ENCODE peak calls at places on chromosomes 16 and 17, in ten cellular contexts. F is heart left ventricle, C is transverse colon, R is breast epithelium, U is esophagus squamous epithelium, O is A549, D is HCT116, J is tibial nerve, K is stomach, T is body of pancreas. M is an unnamed sample.

GRCh38 chr17:60135951-60136666 is 13.7 kb upstream of the CA4 start:
- DNase-seq in F (no peak), C (peak; percentile 6), R (no peak), U (no peak), O (no peak), D (no peak), J (no peak), K (no peak), T (no peak), M (peak; percentile 36)

GRCh38 chr17:80720624-80721577 is 176.3 kb downstream of the RPTOR start:
- DNase-seq in F (no peak), C (peak; percentile 37), R (no peak), U (no peak), O (peak; percentile 78), D (no peak), J (no peak), K (peak; percentile 37), T (peak; percentile 26), M (no peak)

GRCh38 chr17:10812674-10813073 is 8.8 kb upstream of the TMEM238L start:
- DNase-seq in F (peak; percentile 72), C (peak; percentile 92), R (no peak), U (no peak), O (no peak), D (no peak), J (no peak), K (peak; percentile 94), T (peak; percentile 15), M (no peak)

GRCh38 chr16:67806428-67807147 is at the start of the genes RANBP10 and TSNAXIP1:
- DNase-seq in F (peak; percentile 97), C (peak; percentile 97), R (peak; percentile 99), U (peak; percentile 90), O (peak; percentile 99), D (peak; percentile 98), J (peak; percentile 95), K (peak; percentile 97), T (peak; percentile 99), M (peak; percentile 100)

GRCh38 chr16:25253322-25253721 is 4.3 kb downstream of the ZKSCAN2 start:
- DNase-seq in F (no peak), C (no peak), R (no peak), U (no peak), O (no peak), D (no peak), J (no peak), K (no peak), T (no peak), M (no peak)

GRCh38 chr17:76138234-76138895 is 2.7 kb downstream of the FOXJ1 start:
- DNase-seq in F (no peak), C (no peak), R (no peak), U (no peak), O (peak; percentile 54), D (no peak), J (no peak), K (no peak), T (peak; percentile 64), M (no peak)

GRCh38 chr16:81535679-81536360 is 91.2 kb downstream of the CMIP start:
- DNase-seq in F (no peak), C (no peak), R (no peak), U (no peak), O (no peak), D (no peak), J (no peak), K (no peak), T (no peak), M (no peak)

GRCh38 chr17:32275060-32276042 is 9.7 kb downstream of the RHBDL3 start:
- DNase-seq in F (peak; percentile 77), C (no peak), R (no peak), U (no peak), O (peak; percentile 84), D (peak; percentile 23), J (no peak), K (no peak), T (no peak), M (peak; percentile 98)

GRCh38 chr16:49545243-49545642 is 171.6 kb downstream of the C16orf78 start:
- DNase-seq in F (no peak), C (no peak), R (no peak), U (no peak), O (no peak), D (no peak), J (no peak), K (no peak), T (no peak), M (no peak)

GRCh38 chr17:7029659-7030058 is 6.2 kb upstream of the SLC16A13 start:
- DNase-seq in F (no peak), C (peak; percentile 35), R (no peak), U (no peak), O (no peak), D (no peak), J (no peak), K (no peak), T (no peak), M (no peak)

GRCh38 chr17:20975566-20975965 is 67.2 kb downstream of the USP22 start:
- DNase-seq in F (no peak), C (no peak), R (no peak), U (no peak), O (no peak), D (no peak), J (no peak), K (no peak), T (no peak), M (no peak)

DNA sequence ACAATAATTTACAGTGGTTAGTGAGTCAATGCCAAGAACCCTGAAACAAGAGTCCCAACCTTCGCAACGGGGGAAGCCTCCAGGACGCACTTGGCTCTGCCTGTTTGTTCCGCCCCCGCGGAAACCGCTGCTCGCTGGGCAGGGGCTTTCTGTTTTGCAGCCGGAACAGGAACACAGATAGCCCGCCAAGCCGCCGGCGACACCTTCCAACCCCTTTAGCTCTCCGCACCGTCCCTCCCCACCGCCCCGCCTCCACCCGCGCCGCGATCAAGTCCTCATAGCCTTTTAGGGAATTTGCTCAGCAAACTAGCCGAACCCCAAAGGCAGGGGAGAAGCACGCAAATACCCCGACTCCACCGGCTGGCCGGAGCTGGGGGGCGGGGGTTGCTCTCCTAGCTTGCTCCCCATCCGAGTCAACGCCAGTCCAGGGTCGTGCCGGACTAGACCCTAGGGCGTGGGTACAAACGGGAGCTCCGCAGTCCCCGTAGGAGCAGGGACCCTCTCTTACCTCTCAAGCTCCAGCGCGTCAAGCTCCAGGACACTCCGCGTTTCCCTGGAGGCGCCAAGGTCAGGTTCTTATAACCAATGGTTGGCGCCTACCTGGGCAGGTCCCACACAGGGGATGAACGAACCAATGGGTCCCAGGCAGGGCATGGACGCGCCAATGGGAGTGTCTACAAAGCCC is at the start of gene SLFN13:
- DNase-seq in F (peak; percentile 91), C (peak; percentile 82), R (peak; percentile 92), U (peak; percentile 41), O (peak; percentile 88), D (no peak), J (peak; percentile 31), K (peak; percentile 87), T (peak; percentile 72), M (peak; percentile 99)
- TF ChIP-seq POLR2A in F (no peak), C (no peak), R (peak; percentile 45), U (no peak), O (peak; percentile 16), D (no peak), J (no peak), K (no peak), T (peak; percentile 25), M (peak; percentile 58)

DNA sequence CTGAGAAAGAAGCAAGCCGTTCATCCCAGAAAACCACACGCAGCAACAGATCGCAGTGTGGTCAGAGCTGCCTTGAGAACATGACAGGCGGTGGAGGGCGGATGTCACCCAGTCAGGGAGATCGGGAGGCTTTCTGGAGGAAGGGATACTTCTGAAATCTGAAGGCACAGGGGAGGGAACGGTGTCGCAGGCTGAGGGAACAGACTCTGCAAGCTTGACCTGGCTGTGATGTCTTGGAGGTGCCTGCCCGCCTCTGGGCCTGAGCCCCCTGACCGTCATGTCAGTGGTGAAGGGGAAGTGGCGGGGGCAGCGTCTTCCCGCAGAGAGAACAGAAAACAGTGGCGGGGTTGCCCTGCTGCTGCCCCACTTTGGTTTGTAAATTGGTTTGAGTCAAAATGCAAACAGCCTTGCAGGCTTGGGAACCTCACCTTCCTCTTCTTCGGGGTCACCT is 8.1 kb upstream of the ATP2A3 start:
- DNase-seq in F (no peak), C (peak; percentile 46), R (no peak), U (no peak), O (no peak), D (no peak), J (no peak), K (no peak), T (no peak), M (peak; percentile 57)
- H3K4me3 ChIP-seq in F (no peak overlapping the region), C (no peak overlapping the region), R (no peak overlapping the region), U (no peak overlapping the region), O (no peak overlapping the region), D (no peak overlapping the region), J (no peak overlapping the region), K (no peak overlapping the region), T (no peak overlapping the region), M (no peak overlapping the region)

DNA sequence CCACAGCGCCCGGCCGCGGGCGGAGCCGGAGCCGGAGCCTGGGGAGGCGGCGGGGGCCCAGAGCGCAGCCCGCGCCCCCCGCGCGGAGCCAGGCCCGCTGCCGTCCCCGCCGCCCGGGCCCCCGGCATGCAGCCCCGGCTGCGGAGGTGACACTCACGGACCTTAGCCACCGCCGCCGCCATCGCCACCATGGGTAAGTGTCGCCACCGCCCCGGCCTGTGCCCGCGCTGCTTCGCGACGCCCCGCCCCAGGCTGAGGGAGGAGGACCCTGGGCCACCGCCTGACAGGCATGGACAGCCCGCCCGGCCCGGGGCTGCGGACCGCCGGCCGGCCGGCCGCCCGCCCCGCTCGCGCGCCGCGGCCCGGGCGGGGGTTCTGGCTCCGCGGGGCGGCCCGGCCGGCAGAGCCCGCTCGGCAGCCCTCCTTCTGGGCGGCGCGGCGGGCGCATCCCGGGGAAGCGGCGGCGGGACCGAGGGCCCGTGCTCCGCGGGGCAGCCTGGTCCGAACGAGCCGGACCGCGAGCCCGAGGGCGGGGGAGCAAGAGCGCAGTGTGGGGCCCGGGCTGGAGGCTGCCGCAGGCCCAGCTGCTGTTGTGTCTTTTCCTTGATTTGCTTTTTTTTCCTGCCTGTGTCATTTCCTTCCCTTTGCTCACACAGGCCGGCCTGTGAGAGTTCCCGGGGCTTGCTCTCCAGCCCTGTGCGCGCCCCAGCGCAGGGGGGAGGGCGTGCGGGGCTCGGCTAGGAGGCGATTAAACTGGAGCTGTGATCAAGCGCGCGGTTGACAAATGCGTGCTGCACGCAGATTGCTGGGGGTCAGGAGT is 564 bp downstream of the MAP3K3 start:
- DNase-seq in F (peak; percentile 87), C (peak; percentile 76), R (peak; percentile 52), U (peak; percentile 12), O (peak; percentile 65), D (no peak), J (peak; percentile 48), K (peak; percentile 80), T (peak; percentile 78), M (peak; percentile 83)
- TF ChIP-seq POLR2A in F (no peak), C (no peak), R (no peak), U (no peak), O (peak; percentile 3), D (no peak), J (no peak), K (no peak), T (peak; percentile 42), M (no peak)

GRCh38 chr17:4635823-4636375 is 5.6 kb downstream of the ALOX15 start:
- DNase-seq in F (no peak), C (peak; percentile 20), R (no peak), U (no peak), O (no peak), D (no peak), J (no peak), K (no peak), T (peak; percentile 11), M (peak; percentile 84)
- H3K4me3 ChIP-seq in F (no peak overlapping the region), C (no peak overlapping the region), R (no peak overlapping the region), U (no peak overlapping the region), O (no peak overlapping the region), D (no peak overlapping the region), J (no peak overlapping the region), K (no peak overlapping the region), T (no peak overlapping the region), M (peak overlapping the region; percentile 28)

GRCh38 chr17:36544320-36545092 is at the start of gene GGNBP2:
- DNase-seq in F (peak; percentile 97), C (peak; percentile 93), R (peak; percentile 81), U (peak; percentile 78), O (peak; percentile 94), D (peak; percentile 76), J (peak; percentile 83), K (peak; percentile 92), T (peak; percentile 90), M (peak; percentile 97)
- TF ChIP-seq POLR2A in F (peak; percentile 80), C (peak; percentile 96), R (peak; percentile 78), U (peak; percentile 41), O (peak; percentile 72), D (peak; percentile 58), J (peak; percentile 88), K (no peak), T (peak; percentile 83), M (peak; percentile 72)